ENCODE peak calls at places on chromosome 17, in five cellular contexts. One of them, this sample, is unnamed.

GRCh38 chr17:9087921-9088320 is 66.6 kb downstream of the NTN1 start:
- DNase-seq in adrenal gland: no peak
- DNase-seq in GM23248: no peak
- DNase-seq in Caco-2: no peak
- DNase-seq in heart right ventricle: no peak
- DNase-seq in this sample: no peak

GRCh38 chr17:66789961-66790421 is 44.9 kb upstream of the CACNG5 start:
- DNase-seq in adrenal gland: no peak
- DNase-seq in GM23248: no peak
- DNase-seq in Caco-2: no peak
- DNase-seq in heart right ventricle: no peak
- DNase-seq in this sample: no peak

GRCh38 chr17:46044286-46044928 is 45.4 kb downstream of the STH start:
- DNase-seq in adrenal gland: peak
- DNase-seq in GM23248: peak
- DNase-seq in Caco-2: peak
- DNase-seq in heart right ventricle: peak
- DNase-seq in this sample: peak

GRCh38 chr17:55057184-55057583 is 88.6 kb downstream of the STXBP4 start:
- DNase-seq in adrenal gland: no peak
- DNase-seq in GM23248: peak
- DNase-seq in Caco-2: no peak
- DNase-seq in heart right ventricle: no peak
- DNase-seq in this sample: no peak

GRCh38 chr17:57670769-57671545 is 74.1 kb downstream of the CCDC182 start:
- DNase-seq in adrenal gland: no peak
- DNase-seq in GM23248: peak
- DNase-seq in Caco-2: no peak
- DNase-seq in heart right ventricle: no peak
- DNase-seq in this sample: no peak

GRCh38 chr17:3762922-3763776 is 37.8 kb downstream of the ITGAE start:
- DNase-seq in adrenal gland: no peak
- DNase-seq in GM23248: no peak
- DNase-seq in Caco-2: no peak
- DNase-seq in heart right ventricle: no peak
- DNase-seq in this sample: no peak

GRCh38 chr17:64057701-64058263 is 37.3 kb upstream of the ICAM2 start:
- DNase-seq in adrenal gland: no peak
- DNase-seq in GM23248: no peak
- DNase-seq in Caco-2: peak
- DNase-seq in heart right ventricle: no peak
- DNase-seq in this sample: no peak

GRCh38 chr17:65529761-65530157 is 31.7 kb downstream of the AXIN2 start:
- DNase-seq in adrenal gland: no peak
- DNase-seq in GM23248: no peak
- DNase-seq in Caco-2: no peak
- DNase-seq in heart right ventricle: no peak
- DNase-seq in this sample: no peak

GRCh38 chr17:50268632-50269287 is 5.5 kb upstream of the TMEM92 start:
- DNase-seq in adrenal gland: no peak
- DNase-seq in GM23248: no peak
- DNase-seq in Caco-2: peak
- DNase-seq in heart right ventricle: no peak
- DNase-seq in this sample: no peak

GRCh38 chr17:55341432-55341831 is 76.7 kb downstream of the HLF start:
- DNase-seq in adrenal gland: no peak
- DNase-seq in GM23248: peak
- DNase-seq in Caco-2: no peak
- DNase-seq in heart right ventricle: no peak
- DNase-seq in this sample: no peak

GRCh38 chr17:28912281-28912937 is 9.5 kb upstream of the DHRS13 start:
- DNase-seq in adrenal gland: peak
- DNase-seq in GM23248: peak
- DNase-seq in Caco-2: no peak
- DNase-seq in heart right ventricle: no peak
- DNase-seq in this sample: no peak

GRCh38 chr17:69523252-69523861 is 108.9 kb downstream of the MAP2K6 start:
- DNase-seq in adrenal gland: peak
- DNase-seq in GM23248: peak
- DNase-seq in Caco-2: no peak
- DNase-seq in heart right ventricle: peak
- DNase-seq in this sample: no peak

GRCh38 chr17:34156401-34156740 is 98.7 kb upstream of the CCL2 start:
- DNase-seq in adrenal gland: no peak
- DNase-seq in GM23248: no peak
- DNase-seq in Caco-2: no peak
- DNase-seq in heart right ventricle: no peak
- DNase-seq in this sample: no peak

GRCh38 chr17:10061131-10061581 is 137.2 kb downstream of the GAS7 start:
- DNase-seq in adrenal gland: peak
- DNase-seq in GM23248: peak
- DNase-seq in Caco-2: no peak
- DNase-seq in heart right ventricle: no peak
- DNase-seq in this sample: no peak

GRCh38 chr17:74356640-74357465 is 4.8 kb downstream of the BTBD17 start:
- DNase-seq in adrenal gland: no peak
- DNase-seq in GM23248: peak
- DNase-seq in Caco-2: no peak
- DNase-seq in heart right ventricle: no peak
- DNase-seq in this sample: no peak
- H3K4me3 ChIP-seq in adrenal gland: no peak
- H3K4me3 ChIP-seq in GM23248: no peak
- H3K4me3 ChIP-seq in Caco-2: peak
- H3K4me3 ChIP-seq in heart right ventricle: no peak
- H3K4me3 ChIP-seq in this sample: no peak

DNA sequence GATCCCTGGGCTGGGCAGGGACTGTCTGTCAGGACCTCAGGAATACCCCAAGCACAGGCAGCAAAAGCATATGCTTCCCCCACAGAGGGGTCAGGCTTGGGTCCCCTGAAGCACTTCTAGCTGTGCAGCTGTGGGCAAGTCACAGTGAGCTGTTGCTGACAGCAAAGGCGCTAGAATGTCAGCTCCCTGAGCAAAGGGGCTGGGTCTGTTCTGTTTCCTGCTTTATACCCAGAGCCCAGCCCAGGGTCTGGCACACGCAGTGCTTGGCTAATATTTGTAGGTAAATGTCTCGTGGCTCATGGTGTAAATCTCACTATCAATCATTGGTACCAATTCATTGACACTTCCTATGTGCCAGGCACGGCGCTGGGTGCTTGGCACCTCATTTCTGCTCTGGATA is 16.6 kb upstream of the MPRIP start:
- DNase-seq in adrenal gland: no peak
- DNase-seq in GM23248: no peak
- DNase-seq in Caco-2: no peak
- DNase-seq in heart right ventricle: no peak
- DNase-seq in this sample: no peak
- H3K4me3 ChIP-seq in adrenal gland: no peak
- H3K4me3 ChIP-seq in GM23248: no peak
- H3K4me3 ChIP-seq in Caco-2: no peak
- H3K4me3 ChIP-seq in heart right ventricle: no peak
- H3K4me3 ChIP-seq in this sample: no peak

GRCh38 chr17:20009302-20010098 is at the start of gene SPECC1:
- DNase-seq in adrenal gland: peak
- DNase-seq in GM23248: no peak
- DNase-seq in Caco-2: peak
- DNase-seq in heart right ventricle: peak
- DNase-seq in this sample: no peak
- H3K4me3 ChIP-seq in adrenal gland: peak
- H3K4me3 ChIP-seq in GM23248: peak
- H3K4me3 ChIP-seq in Caco-2: peak
- H3K4me3 ChIP-seq in heart right ventricle: peak
- H3K4me3 ChIP-seq in this sample: peak

DNA sequence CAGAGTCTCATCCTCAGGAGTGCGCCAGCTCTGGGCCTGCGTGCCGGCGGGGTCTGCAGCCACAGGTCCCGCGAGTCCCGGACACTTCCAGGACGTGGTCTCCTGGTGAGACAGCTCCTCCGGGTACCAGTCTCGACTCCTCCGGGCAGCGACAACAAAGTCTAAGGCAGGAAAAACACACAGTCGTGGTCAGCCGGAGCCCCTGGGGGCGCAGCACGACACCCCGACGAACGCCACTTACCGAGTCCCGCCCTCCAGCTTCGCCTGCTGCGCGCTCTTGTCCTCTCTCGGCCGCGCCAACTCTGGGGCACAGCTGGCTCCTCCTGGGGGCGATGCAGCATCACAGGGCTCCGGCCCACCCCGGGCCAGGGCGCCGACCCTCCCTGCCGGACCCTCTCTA is 13.4 kb downstream of the MIS12 start:
- DNase-seq in adrenal gland: no peak
- DNase-seq in GM23248: peak
- DNase-seq in Caco-2: no peak
- DNase-seq in heart right ventricle: no peak
- DNase-seq in this sample: no peak
- H3K4me3 ChIP-seq in adrenal gland: no peak
- H3K4me3 ChIP-seq in GM23248: peak
- H3K4me3 ChIP-seq in Caco-2: no peak
- H3K4me3 ChIP-seq in heart right ventricle: no peak
- H3K4me3 ChIP-seq in this sample: peak

GRCh38 chr17:18854956-18855355 is 3.0 kb upstream of the PRPSAP2 start:
- DNase-seq in adrenal gland: no peak
- DNase-seq in GM23248: no peak
- DNase-seq in Caco-2: no peak
- DNase-seq in heart right ventricle: no peak
- DNase-seq in this sample: no peak
- H3K4me3 ChIP-seq in adrenal gland: no peak
- H3K4me3 ChIP-seq in GM23248: peak
- H3K4me3 ChIP-seq in Caco-2: no peak
- H3K4me3 ChIP-seq in heart right ventricle: no peak
- H3K4me3 ChIP-seq in this sample: peak

GRCh38 chr17:82910770-82911169 is 70.9 kb upstream of the ZNF750 start:
- DNase-seq in adrenal gland: no peak
- DNase-seq in GM23248: no peak
- DNase-seq in Caco-2: no peak
- DNase-seq in heart right ventricle: no peak
- DNase-seq in this sample: no peak

GRCh38 chr17:82905130-82905529 is 65.3 kb upstream of the ZNF750 start:
- DNase-seq in adrenal gland: no peak
- DNase-seq in GM23248: no peak
- DNase-seq in Caco-2: no peak
- DNase-seq in heart right ventricle: no peak
- DNase-seq in this sample: no peak

GRCh38 chr17:82909322-82909904 is 69.6 kb upstream of the ZNF750 start:
- DNase-seq in adrenal gland: no peak
- DNase-seq in GM23248: no peak
- DNase-seq in Caco-2: no peak
- DNase-seq in heart right ventricle: no peak
- DNase-seq in this sample: no peak

GRCh38 chr17:82910041-82910481 is 70.2 kb upstream of the ZNF750 start:
- DNase-seq in adrenal gland: no peak
- DNase-seq in GM23248: no peak
- DNase-seq in Caco-2: no peak
- DNase-seq in heart right ventricle: no peak
- DNase-seq in this sample: no peak

DNA sequence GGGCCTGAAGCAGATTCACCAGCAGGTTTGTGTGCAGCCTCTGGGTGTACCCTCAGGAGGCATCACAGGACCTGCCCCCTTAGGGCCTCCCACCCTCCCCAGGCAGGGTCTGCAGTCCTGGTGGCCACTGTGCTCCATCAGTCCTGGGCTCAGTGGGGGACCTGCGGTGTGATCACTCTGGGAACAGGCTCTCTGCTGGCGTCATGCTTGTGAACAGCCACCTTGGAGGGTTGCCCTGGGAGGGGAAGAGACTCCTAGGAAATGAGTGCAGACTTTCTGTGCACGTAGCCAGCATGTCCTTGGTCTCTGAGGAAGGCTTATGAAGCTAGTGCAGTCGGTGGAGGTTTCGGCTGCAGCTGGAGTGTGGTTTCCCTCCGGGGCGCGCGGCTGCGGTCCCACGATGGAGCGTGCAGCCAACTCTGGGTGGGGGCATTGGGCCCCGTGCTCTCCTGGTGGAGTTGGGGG is 68.0 kb upstream of the ZNF750 start:
- DNase-seq in adrenal gland: no peak
- DNase-seq in GM23248: no peak
- DNase-seq in Caco-2: no peak
- DNase-seq in heart right ventricle: no peak
- DNase-seq in this sample: no peak
- H3K4me3 ChIP-seq in adrenal gland: no peak
- H3K4me3 ChIP-seq in GM23248: no peak
- H3K4me3 ChIP-seq in Caco-2: no peak
- H3K4me3 ChIP-seq in heart right ventricle: no peak
- H3K4me3 ChIP-seq in this sample: no peak

GRCh38 chr17:39277110-39277509 is 51.4 kb upstream of the STAC2 start:
- DNase-seq in adrenal gland: no peak
- DNase-seq in GM23248: no peak
- DNase-seq in Caco-2: no peak
- DNase-seq in heart right ventricle: no peak
- DNase-seq in this sample: no peak
- H3K4me3 ChIP-seq in adrenal gland: no peak
- H3K4me3 ChIP-seq in GM23248: no peak
- H3K4me3 ChIP-seq in Caco-2: no peak
- H3K4me3 ChIP-seq in heart right ventricle: no peak
- H3K4me3 ChIP-seq in this sample: no peak

DNA sequence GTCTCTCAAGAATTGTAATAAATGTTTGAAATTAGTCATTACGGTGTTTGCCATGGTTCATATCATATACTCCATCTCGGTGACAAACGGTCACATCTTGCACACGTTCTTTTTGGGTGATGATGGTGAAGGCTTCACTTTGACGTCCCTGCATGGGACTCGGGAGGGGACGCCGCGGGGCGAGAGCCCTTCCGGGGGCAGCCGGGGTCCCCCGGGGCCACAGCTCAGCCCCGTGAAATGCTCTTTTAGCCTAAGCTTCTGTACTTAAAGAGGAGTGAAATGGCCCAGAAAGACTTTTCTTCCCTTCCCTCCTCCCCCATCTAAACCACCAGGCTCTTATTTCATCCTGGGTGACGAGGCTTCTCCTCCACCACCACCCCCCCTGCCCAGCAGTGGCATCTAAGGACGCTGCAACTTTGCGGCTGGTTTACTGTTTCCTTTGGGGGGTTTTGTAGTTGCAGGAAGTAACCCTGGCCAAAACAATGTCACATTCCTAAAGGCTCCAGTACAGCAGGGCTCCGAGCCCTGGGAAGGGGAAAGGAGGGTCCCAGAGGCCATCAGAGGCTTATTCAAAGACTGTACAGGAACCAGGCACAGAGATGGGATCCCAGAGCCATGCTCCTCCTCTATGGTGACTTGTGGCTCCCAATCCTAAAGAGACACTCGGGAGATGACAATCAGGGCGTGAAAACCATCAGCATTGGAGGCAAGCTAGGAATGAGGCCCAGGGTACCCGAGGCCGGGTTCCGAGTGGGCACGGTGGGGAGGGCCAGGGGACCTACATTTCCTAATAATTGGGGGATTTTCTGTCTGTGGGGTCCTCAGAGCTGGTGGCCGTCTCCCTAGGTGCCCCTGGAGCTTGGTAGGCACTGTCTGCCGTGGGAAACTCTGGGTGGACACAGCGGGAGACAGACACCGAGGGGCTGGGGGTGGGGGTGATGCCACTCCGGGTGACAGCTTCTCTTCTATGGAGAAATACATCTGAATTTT is 312.8 kb upstream of the TNRC6C start:
- DNase-seq in adrenal gland: no peak
- DNase-seq in GM23248: no peak
- DNase-seq in Caco-2: no peak
- DNase-seq in heart right ventricle: no peak
- DNase-seq in this sample: no peak
- H3K4me3 ChIP-seq in adrenal gland: no peak
- H3K4me3 ChIP-seq in GM23248: no peak
- H3K4me3 ChIP-seq in Caco-2: no peak
- H3K4me3 ChIP-seq in heart right ventricle: no peak
- H3K4me3 ChIP-seq in this sample: no peak